ENCODE peak calls at places on chromosomes 6 and 20, in four cellular contexts. H is tibial nerve, Y is choroid plexus epithelial cell, K is BE2C. G is an unnamed sample.

GRCh38 chr20:23595941-23596340 is 9.8 kb downstream of the CST9 start:
- DNase-seq in H (no peak), Y (no peak), K (no peak), G (no peak)

GRCh38 chr6:26272171-26272631 is 92.8 kb upstream of the BTN3A2 start:
- DNase-seq in H (no peak), Y (peak; percentile 23), K (peak; percentile 48), G (peak; percentile 18)

GRCh38 chr20:19113343-19113930 is 99.0 kb upstream of the SLC24A3 start:
- DNase-seq in H (no peak), Y (no peak), K (no peak), G (no peak)

GRCh38 chr6:122429328-122429727 is 29.9 kb downstream of the HSF2 start:
- DNase-seq in H (no peak), Y (no peak), K (no peak), G (no peak)

GRCh38 chr20:36333841-36334240 is 27.7 kb downstream of the DLGAP4 start:
- DNase-seq in H (no peak), Y (no peak), K (no peak), G (no peak)

GRCh38 chr6:109448615-109449014 is 7.0 kb downstream of the MICAL1 start:
- DNase-seq in H (no peak), Y (no peak), K (no peak), G (no peak)

GRCh38 chr6:93787841-93788240 is 368.5 kb upstream of the EPHA7 start:
- DNase-seq in H (no peak), Y (peak; percentile 80), K (no peak), G (no peak)

GRCh38 chr6:23414204-23414501 is 711.9 kb upstream of the NRSN1 start:
- DNase-seq in H (no peak), Y (peak; percentile 85), K (no peak), G (no peak)

GRCh38 chr20:20627471-20627870 is 85.0 kb downstream of the RALGAPA2 start:
- DNase-seq in H (no peak), Y (no peak), K (no peak), G (no peak)

GRCh38 chr6:152471459-152472070 is 165.6 kb downstream of the SYNE1 start:
- DNase-seq in H (no peak), Y (peak; percentile 28), K (no peak), G (no peak)

GRCh38 chr6:30037182-30037788 is 23.8 kb upstream of the POLR1H start:
- DNase-seq in H (no peak), Y (peak; percentile 49), K (no peak), G (no peak)

GRCh38 chr6:102355578-102355977 is 962.1 kb downstream of the GRIK2 start:
- DNase-seq in H (no peak), Y (no peak), K (no peak), G (no peak)

GRCh38 chr6:136440187-136440582 is 110.0 kb downstream of the MAP7 start:
- DNase-seq in H (no peak), Y (no peak), K (no peak), G (no peak)

GRCh38 chr6:70222350-70222749 is 80.5 kb downstream of the COL9A1 start:
- DNase-seq in H (no peak), Y (no peak), K (no peak), G (no peak)

GRCh38 chr6:81640891-81641290 is 111.6 kb downstream of the TENT5A start:
- DNase-seq in H (no peak), Y (no peak), K (no peak), G (no peak)

GRCh38 chr6:16523550-16524379 is 237.5 kb downstream of the ATXN1 start:
- DNase-seq in H (no peak), Y (peak; percentile 95), K (no peak), G (peak; percentile 43)

GRCh38 chr20:36542019-36542488 is 735 bp downstream of the MYL9 start:
- DNase-seq in H (peak; percentile 47), Y (peak; percentile 70), K (peak; percentile 33), G (peak; percentile 54)

GRCh38 chr6:109182590-109182989 is 87.3 kb downstream of the CEP57L1 start:
- DNase-seq in H (no peak), Y (no peak), K (no peak), G (no peak)

GRCh38 chr6:111651185-111652034 is 45.7 kb upstream of the TRAF3IP2 start:
- DNase-seq in H (no peak), Y (no peak), K (no peak), G (no peak)

GRCh38 chr6:118562959-118563358 is 14.9 kb downstream of the PLN start:
- DNase-seq in H (no peak), Y (peak; percentile 39), K (no peak), G (no peak)

GRCh38 chr20:4728121-4728520 is 6.4 kb downstream of the PRND start:
- DNase-seq in H (no peak), Y (peak; percentile 27), K (no peak), G (no peak)

GRCh38 chr6:3228791-3229565 is 1.5 kb upstream of the TUBB2B start:
- DNase-seq in H (no peak), Y (peak; percentile 39), K (peak; percentile 29), G (no peak)

GRCh38 chr20:40008177-40008576 is 680.9 kb downstream of the MAFB start:
- DNase-seq in H (no peak), Y (no peak), K (no peak), G (no peak)

GRCh38 chr6:35449287-35449881 is 2.8 kb upstream of the FANCE start:
- DNase-seq in H (no peak), Y (peak; percentile 85), K (peak; percentile 33), G (no peak)

GRCh38 chr6:36402481-36402880 is 15.0 kb upstream of the ETV7 start:
- DNase-seq in H (no peak), Y (no peak), K (no peak), G (no peak)

GRCh38 chr6:74320076-74320475 is 624.1 kb downstream of the CD109 start:
- DNase-seq in H (no peak), Y (no peak), K (no peak), G (no peak)

GRCh38 chr6:33070909-33071308 is 2.5 kb downstream of the HLA-DPA1 start:
- DNase-seq in H (no peak), Y (no peak), K (no peak), G (no peak)

GRCh38 chr6:118892248-118893094 is 1.5 kb upstream of the ASF1A start:
- DNase-seq in H (no peak), Y (peak; percentile 33), K (no peak), G (no peak)

GRCh38 chr6:51619042-51619799 is 468.2 kb downstream of the PKHD1 start:
- DNase-seq in H (no peak), Y (no peak), K (no peak), G (no peak)

GRCh38 chr6:78580923-78581322 is 286.4 kb upstream of the IRAK1BP1 start:
- DNase-seq in H (no peak), Y (no peak), K (no peak), G (no peak)

GRCh38 chr6:20154778-20155177 is 57.5 kb downstream of the MBOAT1 start:
- DNase-seq in H (no peak), Y (no peak), K (no peak), G (no peak)

GRCh38 chr20:33981347-33981746 is 12.4 kb upstream of the RALY start:
- DNase-seq in H (no peak), Y (no peak), K (no peak), G (no peak)

GRCh38 chr6:37478827-37479226 is 20.9 kb downstream of the CCDC167 start:
- DNase-seq in H (no peak), Y (no peak), K (no peak), G (no peak)

GRCh38 chr6:41503841-41504525 is 42.2 kb upstream of the FOXP4 start:
- DNase-seq in H (no peak), Y (peak; percentile 60), K (no peak), G (no peak)

GRCh38 chr6:74871757-74872156 is 334.1 kb downstream of the COL12A1 start:
- DNase-seq in H (peak; percentile 9), Y (peak; percentile 93), K (no peak), G (no peak)

GRCh38 chr20:63696311-63696627 is 183 bp upstream of the TNFRSF6B start:
- DNase-seq in H (no peak), Y (peak; percentile 55), K (peak; percentile 51), G (peak; percentile 12)

GRCh38 chr6:39189915-39190544 is 39.2 kb downstream of the KCNK5 start:
- DNase-seq in H (peak; percentile 38), Y (peak; percentile 31), K (peak; percentile 46), G (no peak)

GRCh38 chr20:5596401-5597193 is 153.6 kb upstream of the SHLD1 start:
- DNase-seq in H (no peak), Y (no peak), K (no peak), G (no peak)

GRCh38 chr20:38199506-38200390 is 34.7 kb upstream of the TGM2 start:
- DNase-seq in H (no peak), Y (peak; percentile 67), K (no peak), G (no peak)

GRCh38 chr6:149567194-149567586 is 1.0 kb downstream of the GINM1 start:
- DNase-seq in H (no peak), Y (no peak), K (no peak), G (no peak)
- TF ChIP-seq CTCF in H (no peak), Y (no peak), K (no peak), G (no peak)

GRCh38 chr6:146041282-146041681 is 12.4 kb downstream of the GRM1 start:
- DNase-seq in H (no peak), Y (peak; percentile 49), K (peak; percentile 30), G (no peak)
- TF ChIP-seq CTCF in H (no peak), Y (peak; percentile 67), K (peak; percentile 59), G (no peak)

GRCh38 chr20:59025086-59025485 is 5.9 kb downstream of the TUBB1 start:
- DNase-seq in H (no peak), Y (no peak), K (no peak), G (no peak)
- TF ChIP-seq CTCF in H (no peak), Y (no peak), K (no peak), G (no peak)

GRCh38 chr20:41364236-41364855 is 2.3 kb downstream of the EMILIN3 start:
- DNase-seq in H (no peak), Y (no peak), K (no peak), G (no peak)
- TF ChIP-seq CTCF in H (no peak), Y (no peak), K (no peak), G (no peak)

DNA sequence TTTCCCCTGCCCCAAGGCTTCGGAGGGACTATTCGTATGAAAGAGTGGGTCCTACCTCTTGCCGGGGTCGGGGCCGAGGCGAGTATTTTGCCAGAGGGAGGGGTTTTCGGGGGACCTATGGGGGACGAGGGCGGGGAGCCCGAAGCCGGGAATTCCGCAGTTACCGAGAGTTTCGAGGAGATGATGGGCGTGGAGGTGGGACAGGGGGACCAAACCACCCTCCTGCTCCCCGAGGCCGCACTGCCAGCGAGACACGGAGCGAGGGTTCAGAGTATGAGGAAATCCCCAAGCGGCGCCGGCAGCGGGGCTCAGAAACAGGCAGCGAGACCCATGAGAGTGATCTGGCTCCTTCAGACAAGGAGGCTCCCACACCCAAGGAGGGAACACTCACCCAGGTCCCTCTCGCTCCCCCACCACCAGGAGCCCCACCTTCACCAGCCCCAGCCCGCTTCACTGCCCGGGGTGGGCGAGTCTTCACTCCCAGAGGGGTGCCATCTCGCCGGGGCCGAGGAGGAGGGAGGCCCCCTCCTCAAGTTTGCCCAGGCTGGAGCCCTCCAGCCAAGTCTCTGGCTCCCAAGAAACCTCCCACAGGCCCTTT is 11.3 kb downstream of the PRRC2A start:
- DNase-seq in H (no peak), Y (no peak), K (no peak), G (no peak)
- TF ChIP-seq CTCF in H (no peak), Y (no peak), K (no peak), G (no peak)

G was measured in heart right ventricle.